ENCODE peak calls at places on chromosomes 6 and 20, in seven cellular contexts. W, L, N, Z, U, E and A are unnamed samples.

GRCh38 chr6:43376551-43376981 is 7.1 kb upstream of the ZNF318 start:
- DNase-seq in W (no peak), L (no peak), N (no peak), Z (no peak), U (no peak), E (no peak), A (no peak)

GRCh38 chr6:39263299-39264037 is 34.2 kb upstream of the KCNK5 start:
- DNase-seq in W (no peak), L (no peak), N (no peak), Z (no peak), U (no peak), E (no peak), A (no peak)

GRCh38 chr6:159762681-159763293 is 942 bp downstream of the ACAT2 start:
- DNase-seq in W (peak), L (no peak), N (peak), Z (peak), U (no peak), E (peak), A (no peak)

GRCh38 chr6:136083540-136083939 is 166.6 kb downstream of the MTFR2 start:
- DNase-seq in W (no peak), L (no peak), N (no peak), Z (no peak), U (no peak), E (no peak), A (no peak)

GRCh38 chr20:44407402-44408184 is 52.1 kb downstream of the HNF4A start:
- DNase-seq in W (no peak), L (no peak), N (no peak), Z (no peak), U (no peak), E (no peak), A (no peak)

GRCh38 chr6:81621816-81622395 is 130.6 kb downstream of the TENT5A start:
- DNase-seq in W (no peak), L (no peak), N (no peak), Z (no peak), U (no peak), E (no peak), A (no peak)

GRCh38 chr20:13788167-13788834 is 3.5 kb downstream of the NDUFAF5 start:
- DNase-seq in W (peak), L (peak), N (peak), Z (peak), U (peak), E (peak), A (no peak)

GRCh38 chr6:145148392-145149175 is 586.7 kb downstream of the EPM2A start:
- DNase-seq in W (no peak), L (no peak), N (no peak), Z (no peak), U (no peak), E (no peak), A (no peak)

GRCh38 chr6:6834356-6835342 is 246.1 kb downstream of the LY86 start:
- DNase-seq in W (no peak), L (no peak), N (no peak), Z (no peak), U (peak), E (no peak), A (no peak)